ENCODE peak calls at places on chromosome 1, in seven cellular contexts. P, O, D, S, I, N and X are unnamed samples.

GRCh38 chr1:77238463-77238862 is 19.2 kb upstream of the PIGK start:
- DNase-seq in N (no peak), S (no peak), D (no peak), O (no peak), I (no peak), P (no peak), X (no peak)

GRCh38 chr1:198620951-198621824 is 17.7 kb upstream of the PTPRC start:
- DNase-seq in P (peak), O (no peak), D (no peak), N (no peak), S (no peak), I (no peak), X (peak)

GRCh38 chr1:180773210-180773865 is 139.4 kb upstream of the KIAA1614 start:
- DNase-seq in I (no peak), D (no peak), N (peak), P (no peak), O (no peak), S (no peak), X (no peak)

GRCh38 chr1:241749924-241750695 is 97.9 kb upstream of the EXO1 start:
- DNase-seq in S (no peak), O (no peak), P (no peak), I (no peak), N (no peak), D (no peak), X (no peak)

GRCh38 chr1:40059960-40060337 is 19.4 kb downstream of the CAP1 start:
- DNase-seq in O (no peak), P (no peak), N (no peak), D (no peak), S (no peak), I (no peak), X (no peak)

GRCh38 chr1:41394405-41394804 is 33.2 kb downstream of the FOXO6 start:
- DNase-seq in N (no peak), S (no peak), D (no peak), I (no peak), O (peak), P (no peak), X (no peak)

GRCh38 chr1:175073054-175073453 is 5.4 kb downstream of the TNN start:
- DNase-seq in S (no peak), N (no peak), D (no peak), I (no peak), P (no peak), O (no peak), X (no peak)

GRCh38 chr1:54567961-54568360 is 19.9 kb downstream of the ACOT11 start:
- DNase-seq in S (no peak), D (no peak), N (no peak), I (no peak), O (no peak), P (no peak), X (peak)

GRCh38 chr1:6554907-6555778 is at the start of gene TAS1R1:
- DNase-seq in O (peak), S (no peak), P (no peak), N (no peak), D (no peak), I (peak), X (peak)

GRCh38 chr1:17922833-17923232 is 167.7 kb downstream of the ACTL8 start:
- DNase-seq in N (peak), O (peak), P (no peak), I (peak), D (no peak), S (peak), X (peak)

GRCh38 chr1:148318123-148318899 is 164.8 kb downstream of the PPIAL4G start:
- DNase-seq in N (no peak), P (peak), D (no peak), O (no peak), S (no peak), I (no peak), X (no peak)

GRCh38 chr1:13593511-13594131 is 10.0 kb downstream of the PDPN start:
- DNase-seq in D (no peak), I (no peak), N (no peak), P (no peak), O (peak), S (no peak), X (peak)

GRCh38 chr1:8059161-8059622 is 33.1 kb upstream of the ERRFI1 start:
- DNase-seq in N (no peak), I (no peak), P (no peak), D (no peak), S (no peak), O (no peak), X (no peak)

GRCh38 chr1:245812278-245812677 is 657.5 kb downstream of the KIF26B start:
- DNase-seq in N (no peak), I (no peak), S (no peak), P (no peak), D (no peak), O (peak), X (no peak)

GRCh38 chr1:78145105-78145580 is 99.4 kb downstream of the GIPC2 start:
- DNase-seq in N (peak), O (peak), P (no peak), I (peak), D (peak), S (peak), X (peak)

GRCh38 chr1:46806196-46807020 is 7.6 kb downstream of the CYP4B1 start:
- DNase-seq in O (peak), D (no peak), S (no peak), I (peak), N (no peak), P (no peak), X (no peak)

GRCh38 chr1:75203415-75204277 is 69.5 kb downstream of the LHX8 start:
- DNase-seq in N (peak), S (no peak), D (peak), I (peak), P (no peak), O (peak), X (peak)

GRCh38 chr1:160544647-160545046 is 21.6 kb upstream of the SLAMF6 start:
- DNase-seq in N (peak), P (no peak), I (peak), S (no peak), O (no peak), D (no peak), X (no peak)

GRCh38 chr1:229224308-229224707 is 46.6 kb upstream of the RAB4A start:
- DNase-seq in I (no peak), D (no peak), P (no peak), S (no peak), N (no peak), O (no peak), X (no peak)

GRCh38 chr1:160997323-160998038 is 23.5 kb downstream of the F11R start:
- DNase-seq in P (peak), D (peak), N (peak), O (peak), S (no peak), I (peak), X (peak)

GRCh38 chr1:51661081-51661518 is 44.2 kb downstream of the OSBPL9 start:
- DNase-seq in S (no peak), D (no peak), N (peak), P (no peak), I (no peak), O (no peak), X (no peak)

GRCh38 chr1:205346956-205347574 is 9.7 kb downstream of the KLHDC8A start:
- DNase-seq in S (no peak), D (peak), I (no peak), O (no peak), N (peak), P (no peak), X (no peak)

GRCh38 chr1:28415246-28415645 is 45.7 kb downstream of the PHACTR4 start:
- DNase-seq in S (no peak), P (no peak), I (no peak), N (no peak), D (no peak), O (no peak), X (no peak)

GRCh38 chr1:200362421-200362820 is 47.4 kb downstream of the ZNF281 start:
- DNase-seq in S (peak), P (no peak), O (peak), N (no peak), D (no peak), I (no peak), X (peak)

GRCh38 chr1:98677288-98677687 is 15.8 kb downstream of the SNX7 start:
- DNase-seq in D (no peak), P (no peak), I (no peak), S (no peak), N (no peak), O (no peak), X (no peak)

GRCh38 chr1:9145714-9146113 is 16.8 kb upstream of the GPR157 start:
- DNase-seq in P (no peak), I (no peak), N (no peak), S (no peak), O (no peak), D (no peak), X (no peak)

GRCh38 chr1:10969267-10969970 is 43.0 kb upstream of the TARDBP start:
- DNase-seq in S (no peak), D (no peak), O (peak), I (no peak), P (no peak), N (no peak), X (peak)

GRCh38 chr1:45037456-45037855 is 25.4 kb downstream of the UROD start:
- DNase-seq in S (no peak), I (no peak), N (no peak), D (no peak), P (no peak), O (no peak), X (no peak)

GRCh38 chr1:198935371-198935921 is 296.6 kb downstream of the PTPRC start:
- DNase-seq in O (no peak), S (peak), D (peak), I (peak), P (no peak), N (peak), X (peak)

GRCh38 chr1:111620412-111620971 is 903 bp downstream of the RAP1A start:
- DNase-seq in I (peak), D (peak), O (no peak), S (no peak), P (no peak), N (peak), X (no peak)

GRCh38 chr1:156591432-156592157 is at the start of gene NAXE:
- DNase-seq in I (peak), P (peak), S (peak), O (peak), D (peak), N (peak), X (peak)

GRCh38 chr1:3126756-3127718 is 58.0 kb downstream of the PRDM16 start:
- DNase-seq in S (no peak), O (no peak), D (no peak), N (no peak), P (no peak), I (no peak), X (no peak)

GRCh38 chr1:38835230-38835827 is 24.2 kb downstream of the RRAGC start:
- DNase-seq in I (peak), P (peak), N (peak), S (no peak), O (peak), D (peak), X (peak)

GRCh38 chr1:215076312-215076711 is 6.2 kb upstream of the KCNK2 start:
- DNase-seq in N (peak), D (peak), P (no peak), S (no peak), O (peak), I (no peak), X (no peak)

GRCh38 chr1:30798954-30799491 is 41.4 kb upstream of the LAPTM5 start:
- DNase-seq in O (no peak), P (no peak), D (no peak), I (no peak), S (no peak), N (no peak), X (no peak)